ENCODE peak calls at places on chromosomes 4 and X, in seven cellular contexts. L, N, Y, U, K, T and F are unnamed samples.

GRCh38 chr4:75545526-75545925 is 10.3 kb upstream of the ODAPH start:
- DNase-seq in N (no peak), T (no peak), U (no peak), K (no peak), L (no peak), Y (no peak), F (no peak)

GRCh38 chrX:149825424-149825823 is 43.7 kb downstream of the MAGEA9 start:
- DNase-seq in K (peak), Y (no peak), L (peak), T (peak), U (peak), N (no peak), F (no peak)

GRCh38 chr4:73839071-73839470 is 2.6 kb downstream of the CXCL6 start:
- DNase-seq in L (no peak), K (no peak), Y (no peak), N (no peak), U (no peak), T (no peak), F (no peak)

GRCh38 chrX:110678591-110678990 is 117.0 kb downstream of the CHRDL1 start:
- DNase-seq in L (no peak), Y (no peak), U (no peak), T (no peak), K (no peak), N (no peak), F (no peak)

GRCh38 chr4:111136438-111136837 is 513.6 kb upstream of the PITX2 start:
- DNase-seq in Y (no peak), L (no peak), U (peak), N (no peak), T (no peak), K (no peak), F (no peak)

GRCh38 chr4:75099321-75099720 is 166.4 kb downstream of the PARM1 start:
- DNase-seq in K (no peak), U (no peak), Y (no peak), L (no peak), N (no peak), T (peak), F (no peak)

GRCh38 chr4:54446556-54446955 is 211.2 kb upstream of the KIT start:
- DNase-seq in T (no peak), L (no peak), K (no peak), Y (no peak), U (no peak), N (no peak), F (no peak)

GRCh38 chr4:47525154-47525819 is 40.2 kb downstream of the ATP10D start:
- DNase-seq in Y (no peak), K (no peak), N (no peak), L (no peak), T (peak), U (no peak), F (peak)

GRCh38 chr4:31702291-31702690 is 982.1 kb downstream of the PCDH7 start:
- DNase-seq in L (no peak), Y (no peak), U (no peak), K (no peak), T (no peak), N (no peak), F (no peak)

GRCh38 chrX:123731258-123731986 is 1.4 kb downstream of the THOC2 start:
- DNase-seq in K (no peak), U (no peak), T (no peak), L (no peak), Y (no peak), N (no peak), F (no peak)

GRCh38 chr4:124053872-124054538 is 657.4 kb downstream of the SPRY1 start:
- DNase-seq in L (no peak), T (no peak), U (no peak), N (no peak), K (no peak), Y (no peak), F (no peak)

GRCh38 chrX:20623448-20623847 is 356.7 kb upstream of the RPS6KA3 start:
- DNase-seq in T (no peak), L (no peak), K (no peak), N (no peak), Y (no peak), U (no peak), F (no peak)

GRCh38 chr4:166044871-166045270 is 171.8 kb downstream of the TLL1 start:
- DNase-seq in K (no peak), L (no peak), N (no peak), Y (no peak), U (no peak), T (no peak), F (no peak)

GRCh38 chrX:118739577-118739976 is 12.2 kb downstream of the IL13RA1 start:
- DNase-seq in L (no peak), U (no peak), T (no peak), N (no peak), K (no peak), Y (no peak), F (no peak)

GRCh38 chrX:39874202-39874816 is 223.4 kb downstream of the BCOR start:
- DNase-seq in N (no peak), T (no peak), K (no peak), U (no peak), Y (no peak), L (no peak), F (no peak)

GRCh38 chr4:86487738-86488137 is 106.4 kb upstream of the PTPN13 start:
- DNase-seq in K (no peak), L (no peak), T (no peak), N (no peak), Y (no peak), U (no peak), F (no peak)

GRCh38 chr4:86484241-86484640 is 109.9 kb upstream of the PTPN13 start:
- DNase-seq in L (no peak), Y (no peak), U (no peak), N (no peak), T (no peak), K (no peak), F (no peak)

GRCh38 chr4:86481429-86481828 is 112.7 kb upstream of the PTPN13 start:
- DNase-seq in N (no peak), U (no peak), T (no peak), Y (no peak), L (no peak), K (no peak), F (no peak)

GRCh38 chr4:86482296-86482695 is 111.8 kb upstream of the PTPN13 start:
- DNase-seq in N (no peak), K (no peak), U (no peak), Y (no peak), T (no peak), L (no peak), F (no peak)

DNA sequence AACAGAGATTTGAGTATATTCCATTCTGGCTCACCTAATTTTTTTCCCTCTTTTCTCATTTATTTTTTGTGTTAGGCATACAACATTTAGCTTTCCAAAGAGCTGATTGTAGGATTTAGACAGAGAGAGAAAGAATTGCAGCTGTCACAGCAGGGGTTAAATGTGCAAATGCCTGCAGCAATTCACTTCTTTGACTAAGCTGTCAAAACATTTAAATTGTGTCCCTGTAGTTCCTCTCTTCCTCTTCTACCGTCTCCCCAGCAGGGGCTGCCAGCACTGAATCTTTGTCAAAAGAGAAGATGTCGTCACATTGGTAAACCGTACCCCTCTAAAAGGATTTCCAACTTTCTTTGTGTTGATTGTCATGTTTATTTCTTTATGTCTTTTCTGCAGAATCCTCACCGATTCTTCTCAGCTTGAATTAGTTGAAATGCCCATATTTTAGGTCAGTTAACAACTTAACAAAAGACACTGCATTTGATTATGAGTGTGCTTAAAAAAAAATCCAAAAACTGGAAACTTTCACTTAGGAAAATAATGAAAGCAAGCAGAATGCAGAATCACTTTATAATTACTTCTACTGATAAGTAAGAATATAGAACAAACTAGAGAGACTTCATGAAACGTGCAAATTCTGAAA is 111.1 kb upstream of the PTPN13 start:
- DNase-seq in L (peak), T (no peak), K (no peak), N (no peak), Y (no peak), U (no peak), F (no peak)
- TF ChIP-seq CTCF in L (peak), T (no peak), K (no peak), N (no peak), Y (no peak), U (no peak), F (no peak)

DNA sequence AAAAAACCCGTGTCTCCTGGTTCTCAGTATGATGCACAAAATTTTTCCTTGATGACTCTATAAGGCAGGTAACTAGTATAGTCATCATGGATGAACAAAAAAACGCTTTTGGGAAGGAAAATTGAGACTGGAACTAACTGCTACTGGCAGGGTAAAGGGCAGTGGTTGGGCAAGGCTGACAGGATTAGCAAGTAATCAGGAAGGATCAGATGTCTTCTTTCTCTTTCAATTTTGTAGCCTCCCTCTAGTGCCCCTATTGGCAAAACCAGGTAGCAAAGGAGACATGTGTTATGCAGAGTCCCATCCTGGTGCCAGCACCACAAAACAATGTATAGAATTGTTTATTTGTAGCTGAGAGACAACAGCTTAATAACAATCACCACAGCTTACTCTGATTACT is 12.8 kb upstream of the SLITRK4 start:
- DNase-seq in K (no peak), L (peak), Y (no peak), N (no peak), U (no peak), T (no peak), F (no peak)
- TF ChIP-seq CTCF in K (no peak), L (peak), Y (no peak), N (no peak), U (no peak), T (no peak), F (no peak)

GRCh38 chr4:85707591-85707990 is 232.6 kb downstream of the ARHGAP24 start:
- DNase-seq in L (no peak), U (no peak), N (no peak), Y (no peak), K (no peak), T (no peak), F (no peak)

GRCh38 chr4:85703098-85703497 is 228.1 kb downstream of the ARHGAP24 start:
- DNase-seq in Y (no peak), N (no peak), T (no peak), K (no peak), U (no peak), L (no peak), F (no peak)

GRCh38 chr4:85713005-85713404 is 238.1 kb downstream of the ARHGAP24 start:
- DNase-seq in Y (no peak), U (no peak), T (no peak), L (no peak), K (no peak), N (no peak), F (no peak)

GRCh38 chr4:85708468-85708867 is 233.5 kb downstream of the ARHGAP24 start:
- DNase-seq in N (no peak), L (no peak), Y (no peak), U (no peak), K (no peak), T (no peak), F (no peak)
- TF ChIP-seq CTCF in N (no peak), L (peak), Y (no peak), U (no peak), K (no peak), T (no peak), F (no peak)

DNA sequence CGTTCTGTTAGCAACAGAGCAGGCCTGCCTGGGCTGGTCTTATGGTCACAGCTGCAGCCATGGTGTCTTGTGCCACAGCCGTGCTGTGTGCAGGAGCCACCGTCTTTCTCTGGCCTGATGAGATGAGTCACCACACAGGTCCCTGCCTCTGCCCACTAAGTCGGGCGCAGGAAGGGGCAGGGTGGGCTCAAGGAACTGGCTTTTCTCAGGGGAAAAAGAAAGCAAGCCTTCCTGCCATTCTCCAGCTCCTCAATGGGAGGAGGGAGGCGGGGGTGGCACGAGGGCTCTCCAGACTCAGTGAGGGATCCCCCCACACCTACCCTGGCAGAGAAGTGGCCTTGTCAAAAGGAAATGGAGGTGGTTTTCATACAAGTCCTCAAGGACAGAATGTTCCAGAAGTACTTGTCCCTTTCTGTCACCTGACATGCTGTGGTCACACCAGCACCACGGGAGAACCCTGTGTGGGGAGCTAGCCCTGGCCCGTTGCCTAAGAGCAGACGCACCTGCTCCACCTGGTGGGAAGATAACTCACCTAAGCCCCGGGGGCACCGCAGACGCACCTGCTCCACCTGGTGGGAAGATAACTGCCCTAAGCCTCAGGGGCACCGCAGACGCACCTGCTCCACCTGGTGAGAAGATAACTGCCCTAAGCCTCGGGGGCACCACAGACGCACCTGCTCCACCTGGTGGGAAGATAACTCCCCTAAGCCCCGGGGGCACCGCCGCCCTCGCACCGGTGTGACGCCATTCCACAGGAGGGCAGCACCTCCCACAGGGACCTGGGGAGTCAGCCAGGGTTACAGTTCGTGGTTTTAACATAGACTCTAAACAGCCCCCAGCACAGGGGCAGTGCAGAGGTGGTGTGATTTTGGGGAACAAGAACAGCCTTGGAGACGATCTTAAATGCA is 18.5 kb downstream of the UVSSA start:
- DNase-seq in U (no peak), K (no peak), N (peak), L (peak), Y (peak), T (peak), F (no peak)
- TF ChIP-seq CTCF in U (peak), K (no peak), N (no peak), L (peak), Y (no peak), T (no peak), F (no peak)

GRCh38 chr4:138977525-138977924 is 38.1 kb upstream of the NOCT start:
- DNase-seq in T (no peak), N (no peak), U (peak), Y (no peak), K (no peak), L (peak), F (no peak)

GRCh38 chr4:138972956-138973819 is 42.4 kb upstream of the NOCT start:
- DNase-seq in Y (no peak), U (no peak), N (no peak), L (peak), K (no peak), T (peak), F (peak)

GRCh38 chr4:138978028-138978585 is 37.5 kb upstream of the NOCT start:
- DNase-seq in K (no peak), L (peak), Y (no peak), U (no peak), T (no peak), N (no peak), F (peak)

GRCh38 chr4:138976526-138976925 is 39.1 kb upstream of the NOCT start:
- DNase-seq in T (no peak), N (no peak), K (no peak), U (no peak), Y (no peak), L (no peak), F (no peak)

DNA sequence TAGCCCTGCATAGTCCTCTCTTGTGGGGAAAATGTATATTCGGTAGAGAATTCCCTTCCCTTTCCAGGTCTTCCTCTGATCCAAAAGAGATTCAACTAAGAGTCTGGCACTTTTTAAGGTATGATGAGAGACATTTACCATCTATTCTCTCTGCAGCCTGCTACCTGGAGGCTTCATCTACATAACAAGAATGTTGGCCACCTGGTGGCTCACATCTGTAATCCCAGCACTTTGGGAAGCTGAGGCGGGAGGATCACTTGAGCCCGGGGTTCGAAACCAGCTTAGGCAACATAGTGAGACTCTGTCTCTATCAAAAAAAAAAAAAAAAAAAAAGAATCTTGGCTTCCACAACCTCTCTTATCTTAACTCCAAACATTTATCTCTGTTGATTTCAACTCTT is 40.4 kb upstream of the NOCT start:
- DNase-seq in K (no peak), Y (no peak), T (no peak), U (no peak), N (no peak), L (peak), F (peak)
- TF ChIP-seq CTCF in K (no peak), Y (no peak), T (no peak), U (no peak), N (no peak), L (peak), F (no peak)

DNA sequence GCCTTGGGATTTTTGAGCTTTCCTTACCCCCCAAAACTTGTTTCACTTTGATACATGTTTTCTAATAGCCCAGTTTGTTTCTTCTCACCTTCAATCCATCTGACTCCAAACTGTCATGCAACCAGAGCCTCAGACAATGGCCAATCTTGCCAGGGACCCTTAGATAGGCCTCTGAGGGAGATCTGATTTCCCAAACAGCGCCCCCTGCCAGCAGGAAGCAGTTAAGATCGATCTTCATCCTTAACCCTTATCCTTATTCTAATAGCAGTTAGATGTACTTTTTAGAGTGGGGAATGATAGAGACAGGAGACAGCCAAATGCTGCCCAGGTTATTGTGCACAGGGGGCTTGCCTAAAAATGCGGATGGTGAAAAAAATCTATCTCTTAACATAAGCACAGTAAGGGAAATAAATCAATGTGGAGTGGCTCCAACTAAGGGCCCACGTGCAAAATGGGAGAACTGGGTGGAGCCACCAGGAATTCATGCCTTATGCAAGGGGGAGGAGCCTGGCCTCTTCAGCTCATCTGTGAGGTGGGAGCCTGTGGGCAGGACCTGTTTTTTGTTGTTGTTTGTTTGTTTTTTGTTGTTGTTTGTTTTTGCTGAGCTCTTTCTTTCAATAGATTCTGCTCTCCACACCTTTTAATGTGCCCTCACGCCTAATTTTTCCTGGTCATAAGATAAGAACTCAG is 833.6 kb upstream of the AGA start:
- DNase-seq in Y (no peak), L (peak), U (no peak), T (no peak), N (no peak), K (no peak), F (no peak)
- TF ChIP-seq CTCF in Y (no peak), L (peak), U (no peak), T (no peak), N (no peak), K (no peak), F (no peak)

GRCh38 chr4:101655847-101656246 is 134.7 kb upstream of the BANK1 start:
- DNase-seq in K (no peak), U (no peak), N (no peak), T (no peak), Y (no peak), L (no peak), F (no peak)

GRCh38 chr4:101655005-101655404 is 135.5 kb upstream of the BANK1 start:
- DNase-seq in L (no peak), Y (no peak), T (no peak), N (no peak), U (no peak), K (no peak), F (no peak)

GRCh38 chr4:101660607-101661006 is 129.9 kb upstream of the BANK1 start:
- DNase-seq in U (no peak), K (no peak), Y (no peak), T (no peak), N (no peak), L (no peak), F (no peak)
- TF ChIP-seq CTCF in U (no peak), K (no peak), Y (no peak), T (no peak), N (no peak), L (no peak), F (no peak)

DNA sequence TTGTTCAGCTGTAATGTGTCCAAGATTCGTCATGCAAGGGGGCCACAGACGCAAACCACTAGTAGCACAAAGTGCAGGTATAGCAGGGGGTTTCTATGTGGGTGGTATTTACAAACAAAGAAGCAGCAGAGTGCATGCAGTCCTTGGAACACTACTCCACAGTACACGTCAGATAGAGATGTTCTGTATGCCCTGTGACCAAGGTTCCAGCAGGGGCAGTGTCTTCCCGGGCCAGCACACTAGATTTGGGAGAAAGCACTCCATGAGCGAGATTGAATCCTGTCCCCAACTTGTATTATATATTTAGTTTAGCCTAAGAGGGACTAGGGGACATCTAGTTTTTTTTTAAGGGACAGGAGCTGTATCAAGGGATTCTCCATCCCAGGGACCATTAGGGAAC is 54.4 kb upstream of the ESX1 start:
- DNase-seq in U (no peak), Y (no peak), K (no peak), N (no peak), L (peak), T (no peak), F (no peak)
- TF ChIP-seq CTCF in U (no peak), Y (no peak), K (no peak), N (no peak), L (peak), T (no peak), F (no peak)

GRCh38 chrX:155216940-155217450 is 735 bp downstream of the VBP1 start:
- DNase-seq in N (no peak), U (no peak), L (no peak), Y (no peak), T (no peak), K (no peak), F (no peak)
- TF ChIP-seq CTCF in N (no peak), U (no peak), L (no peak), Y (no peak), T (peak), K (peak), F (no peak)